ENCODE peak calls at places on chromosomes 4 and X, in six cellular contexts. P, B, A, S, D and H are unnamed samples.

GRCh38 chrX:1582686-1583437 is 8.5 kb upstream of the AKAP17A start:
- DNase-seq in P (peak), B (no peak), A (no peak), S (no peak), D (no peak), H (no peak)

GRCh38 chr4:88158360-88159136 is at the start of gene ABCG2:
- DNase-seq in P (peak), B (peak), A (peak), S (no peak), D (peak), H (peak)

GRCh38 chrX:16963216-16963615 is 16.8 kb downstream of the REPS2 start:
- DNase-seq in P (no peak), B (no peak), A (no peak), S (no peak), D (no peak), H (no peak)

GRCh38 chr4:26343041-26343403 is 22.2 kb downstream of the RBPJ start:
- DNase-seq in P (no peak), B (no peak), A (no peak), S (no peak), D (no peak), H (no peak)

GRCh38 chr4:136302566-136302965 is 1229.7 kb downstream of the PCDH18 start:
- DNase-seq in P (no peak), B (no peak), A (no peak), S (no peak), D (no peak), H (no peak)

GRCh38 chr4:123378794-123379193 is 17.8 kb upstream of the SPRY1 start:
- DNase-seq in P (no peak), B (no peak), A (no peak), S (no peak), D (no peak), H (no peak)

GRCh38 chr4:57612279-57612678 is 502.1 kb upstream of the IGFBP7 start:
- DNase-seq in P (no peak), B (no peak), A (no peak), S (no peak), D (no peak), H (no peak)

GRCh38 chrX:13764765-13765164 is 30.2 kb downstream of the OFD1 start:
- DNase-seq in P (no peak), B (no peak), A (no peak), S (no peak), D (no peak), H (peak)

GRCh38 chrX:135973025-135973547 is 702 bp downstream of the MMGT1 start:
- DNase-seq in P (no peak), B (no peak), A (no peak), S (no peak), D (peak), H (peak)

GRCh38 chr4:168919706-168920324 is 90.2 kb downstream of the CBR4 start:
- DNase-seq in P (no peak), B (no peak), A (no peak), S (no peak), D (no peak), H (no peak)
- H3K27ac ChIP-seq in P (no peak), B (peak), A (peak), S (no peak), D (peak), H (no peak)

GRCh38 chrX:94633237-94633636 is 959.2 kb downstream of the FAM133A start:
- DNase-seq in P (no peak), B (no peak), A (no peak), S (no peak), D (no peak), H (no peak)
- TF ChIP-seq CTCF in P (no peak), B (no peak), A (no peak), S (no peak), D (no peak), H (no peak)

GRCh38 chr4:68907230-68907629 is 44.4 kb downstream of the UGT2A3 start:
- DNase-seq in P (no peak), B (no peak), A (no peak), S (no peak), D (no peak), H (no peak)

GRCh38 chr4:68905598-68906237 is 45.9 kb downstream of the UGT2A3 start:
- DNase-seq in P (no peak), B (no peak), A (no peak), S (no peak), D (no peak), H (peak)

GRCh38 chr4:68906238-68907137 is 45.1 kb downstream of the UGT2A3 start:
- DNase-seq in P (no peak), B (no peak), A (no peak), S (no peak), D (no peak), H (peak)

GRCh38 chr4:68907788-68908700 is 43.6 kb downstream of the UGT2A3 start:
- DNase-seq in P (no peak), B (no peak), A (no peak), S (no peak), D (no peak), H (no peak)

GRCh38 chr4:68904786-68905185 is 46.8 kb downstream of the UGT2A3 start:
- DNase-seq in P (no peak), B (no peak), A (no peak), S (no peak), D (no peak), H (peak)
- H3K4me3 ChIP-seq in P (no peak), B (no peak), A (no peak), S (no peak), D (no peak), H (no peak)

GRCh38 chr4:150002561-150002960 is 75.7 kb upstream of the DCLK2 start:
- DNase-seq in P (no peak), B (no peak), A (no peak), S (no peak), D (no peak), H (no peak)
- H3K27ac ChIP-seq in P (no peak), B (no peak), A (no peak), S (no peak), D (no peak), H (no peak)